ENCODE peak calls at places on chromosomes 2 and 18, in four cellular contexts. W is DND-41, M is IMR-90, Q is endodermal cell. R is an unnamed sample.

GRCh38 chr2:19529663-19530062 is 171.2 kb upstream of the OSR1 start:
- DNase-seq in W (no peak), M (no peak), Q (no peak), R (no peak)

GRCh38 chr18:67266591-67267237 is 249.8 kb downstream of the DSEL start:
- DNase-seq in W (no peak), M (peak; percentile 59), Q (no peak), R (no peak)

GRCh38 chr2:239143858-239144712 is 256.7 kb downstream of the HDAC4 start:
- DNase-seq in W (peak; percentile 50), M (peak; percentile 53), Q (peak; percentile 79), R (no peak)

GRCh38 chr2:3249477-3249962 is 128.1 kb downstream of the EIPR1 start:
- DNase-seq in W (no peak), M (no peak), Q (no peak), R (no peak)

GRCh38 chr18:23067236-23067635 is 68.0 kb upstream of the CABLES1 start:
- DNase-seq in W (no peak), M (peak; percentile 7), Q (no peak), R (no peak)

GRCh38 chr2:33412920-33413319 is 63.5 kb upstream of the RASGRP3 start:
- DNase-seq in W (no peak), M (peak; percentile 76), Q (no peak), R (no peak)

GRCh38 chr2:122960727-122961641 is 1064.1 kb upstream of the CNTNAP5 start:
- DNase-seq in W (no peak), M (no peak), Q (no peak), R (no peak)

GRCh38 chr18:31217038-31217437 is 54.4 kb upstream of the DSC1 start:
- DNase-seq in W (no peak), M (no peak), Q (peak; percentile 59), R (no peak)

GRCh38 chr18:23967321-23968089 is 47.0 kb upstream of the TTC39C start:
- DNase-seq in W (peak; percentile 80), M (no peak), Q (no peak), R (no peak)

GRCh38 chr2:150370600-150370999 is 116.9 kb downstream of the RND3 start:
- DNase-seq in W (no peak), M (no peak), Q (no peak), R (no peak)

GRCh38 chr2:70995227-70995729 is 605 bp upstream of the TEX261 start:
- DNase-seq in W (peak; percentile 29), M (peak; percentile 17), Q (peak; percentile 81), R (peak; percentile 10)

DNA sequence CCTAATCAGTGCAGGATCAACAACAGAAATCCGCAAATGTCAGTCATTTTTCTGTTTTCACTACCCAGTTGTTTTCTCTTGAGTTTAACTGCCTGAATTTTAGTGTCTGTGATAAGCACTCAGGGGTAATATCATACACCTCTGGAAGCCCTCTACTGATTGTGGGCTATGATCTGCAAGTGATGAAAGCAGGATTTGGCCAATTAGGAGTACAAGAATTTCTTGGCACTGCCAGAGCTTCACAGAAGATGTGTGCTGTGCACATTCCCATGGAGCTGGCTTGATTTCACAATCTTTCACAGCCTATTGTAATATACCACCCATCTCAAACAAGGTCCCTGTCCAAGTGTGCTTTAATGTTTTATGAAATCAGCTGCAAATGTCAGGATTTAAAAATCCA is 27.3 kb upstream of the TDRD15 start:
- DNase-seq in W (no peak), M (no peak), Q (no peak), R (no peak)
- H3K9ac ChIP-seq in W (no peak overlapping the region), M (no peak overlapping the region), Q (no peak overlapping the region), R (no peak overlapping the region)

DNA sequence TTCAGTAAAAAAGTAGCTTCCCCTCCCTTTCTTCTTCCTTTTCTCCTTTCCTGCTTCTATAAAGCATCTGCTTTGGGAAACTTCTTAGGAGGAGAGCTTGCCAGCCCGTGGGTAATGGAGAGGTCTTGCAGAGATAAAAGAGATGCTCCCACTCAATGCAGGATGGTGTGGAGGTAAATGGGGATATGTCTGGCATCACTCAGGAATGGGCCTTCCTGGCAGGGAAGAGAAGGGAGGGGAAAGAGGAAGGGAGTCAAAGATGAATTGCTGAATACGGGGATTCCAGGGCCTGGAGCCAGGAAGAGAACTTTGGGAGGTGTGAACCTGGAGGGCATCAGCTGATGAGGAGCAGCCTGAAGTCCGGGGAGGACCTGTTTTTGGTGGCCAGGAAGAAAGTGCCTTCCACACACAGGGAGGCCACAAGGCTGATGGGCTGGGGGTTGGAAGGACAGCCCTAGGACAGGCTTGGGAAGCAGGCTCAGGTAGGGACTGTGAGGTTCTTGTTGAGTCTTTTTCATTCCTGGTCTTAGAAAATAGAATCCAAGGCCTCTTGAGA is 25.2 kb downstream of the IL1B start:
- DNase-seq in W (no peak), M (no peak), Q (no peak), R (no peak)
- H3K9me3 ChIP-seq in W (no peaks in the 10 kb centered on the region), M (no peaks in the 10 kb centered on the region), Q (peaks cover 11% of the 10 kb centered on the region), R (peaks cover 3% of the 10 kb centered on the region)

GRCh38 chr2:44246840-44247369 is 28.4 kb upstream of the SLC3A1 start:
- DNase-seq in W (no peak), M (no peak), Q (no peak), R (no peak)

GRCh38 chr2:44246436-44246835 is 28.8 kb upstream of the SLC3A1 start:
- DNase-seq in W (no peak), M (no peak), Q (no peak), R (no peak)

GRCh38 chr2:44242929-44243328 is 32.4 kb upstream of the SLC3A1 start:
- DNase-seq in W (no peak), M (no peak), Q (no peak), R (no peak)

GRCh38 chr2:44245068-44245861 is 30.0 kb upstream of the SLC3A1 start:
- DNase-seq in W (no peak), M (no peak), Q (no peak), R (no peak)

GRCh38 chr2:44244135-44244871 is 31.0 kb upstream of the SLC3A1 start:
- DNase-seq in W (peak; percentile 64), M (peak; percentile 68), Q (peak; percentile 79), R (peak; percentile 58)
- H3K9ac ChIP-seq in W (peak overlapping the region; percentile 30), M (no peak overlapping the region), Q (no peak overlapping the region), R (peak overlapping the region; percentile 71)

GRCh38 chr2:164794432-164795231 is 47.0 kb downstream of the COBLL1 start:
- DNase-seq in W (no peak), M (no peak), Q (no peak), R (no peak)
- H3K9me3 ChIP-seq in W (no peaks in the 10 kb centered on the region), M (no peaks in the 10 kb centered on the region), Q (no peaks in the 10 kb centered on the region), R (no peaks in the 10 kb centered on the region)